ENCODE peak calls at places on chromosomes 16 and 17, in eight cellular contexts. L, F, Y, O, D, J, N and A are unnamed samples.

GRCh38 chr17:6948976-6949375 is 46.9 kb upstream of the ALOX12 start:
- DNase-seq in O (no peak), L (no peak), Y (no peak), N (no peak), D (no peak), J (no peak), F (no peak), A (no peak)

GRCh38 chr16:87582221-87582965 is 19.9 kb upstream of the JPH3 start:
- DNase-seq in O (peak), L (no peak), F (peak), D (no peak), Y (peak), N (peak), J (peak), A (peak)

GRCh38 chr16:4538386-4539235 is at the start of gene CDIP1:
- DNase-seq in L (peak), D (peak), F (peak), Y (peak), O (peak), N (peak), J (peak), A (peak)

GRCh38 chr16:23362460-23363317 is 60.6 kb downstream of the SCNN1B start:
- DNase-seq in D (no peak), N (no peak), J (peak), L (no peak), F (no peak), Y (no peak), O (no peak), A (peak)

GRCh38 chr17:48003686-48004120 is 32.8 kb downstream of the CDK5RAP3 start:
- DNase-seq in Y (no peak), L (no peak), J (no peak), D (no peak), F (no peak), O (no peak), N (no peak), A (peak)

GRCh38 chr16:55555436-55555835 is 11.0 kb upstream of the CAPNS2 start:
- DNase-seq in D (no peak), F (peak), O (no peak), L (no peak), Y (no peak), N (peak), J (no peak), A (no peak)

GRCh38 chr16:27973678-27974077 is 89.8 kb downstream of the GSG1L start:
- DNase-seq in J (no peak), N (no peak), O (no peak), F (no peak), L (no peak), D (no peak), Y (no peak), A (peak)

GRCh38 chr16:12398736-12399047 is 405.0 kb downstream of the CPPED1 start:
- DNase-seq in J (no peak), D (no peak), N (no peak), Y (no peak), F (no peak), O (no peak), L (no peak), A (no peak)

GRCh38 chr17:27892866-27893769 is at the start of gene LYRM9:
- DNase-seq in Y (peak), N (peak), F (peak), J (peak), D (peak), L (peak), O (peak), A (peak)

GRCh38 chr16:1612320-1613111 is at the start of gene CRAMP1:
- DNase-seq in N (no peak), Y (peak), J (peak), D (no peak), O (no peak), F (peak), L (peak), A (no peak)

GRCh38 chr16:30902070-30902972 is 5.9 kb downstream of the CTF1 start:
- DNase-seq in J (peak), L (peak), D (no peak), F (peak), O (peak), Y (peak), N (peak), A (peak)

GRCh38 chr16:85983606-85984005 is 84.6 kb downstream of the IRF8 start:
- DNase-seq in F (no peak), O (no peak), J (no peak), D (no peak), Y (no peak), N (no peak), L (no peak), A (peak)

GRCh38 chr17:48610282-48611211 is at the start of gene HOXB7:
- DNase-seq in L (no peak), F (no peak), Y (no peak), N (peak), J (peak), D (no peak), O (peak), A (peak)

GRCh38 chr16:4317471-4318170 is 1.8 kb downstream of the GLIS2 start:
- DNase-seq in D (no peak), J (peak), O (peak), F (peak), N (no peak), Y (no peak), L (no peak), A (no peak)

GRCh38 chr16:12079411-12079965 is 103.0 kb downstream of the SNX29 start:
- DNase-seq in Y (no peak), L (no peak), D (no peak), O (no peak), N (no peak), F (no peak), J (no peak), A (peak)

GRCh38 chr16:15403392-15403995 is 7.9 kb downstream of the MPV17L start:
- DNase-seq in L (no peak), N (no peak), O (no peak), F (peak), Y (no peak), J (no peak), D (no peak), A (no peak)

GRCh38 chr16:8962393-8963009 is 1.2 kb downstream of the USP7 start:
- DNase-seq in J (no peak), F (no peak), O (no peak), Y (no peak), L (peak), D (peak), N (no peak), A (no peak)

GRCh38 chr17:57708401-57708800 is 36.7 kb downstream of the CCDC182 start:
- DNase-seq in J (no peak), F (no peak), N (no peak), O (no peak), Y (peak), D (no peak), L (no peak), A (no peak)

GRCh38 chr16:2460916-2461315 is 1.0 kb downstream of the TEDC2 start:
- DNase-seq in Y (no peak), D (no peak), N (no peak), F (no peak), J (no peak), L (no peak), O (no peak), A (no peak)

GRCh38 chr16:3256876-3257465 is 538 bp upstream of the MEFV start:
- DNase-seq in N (peak), Y (no peak), D (no peak), J (no peak), F (peak), O (no peak), L (no peak), A (peak)

GRCh38 chr17:82175166-82175565 is 37.5 kb downstream of the CCDC57 start:
- DNase-seq in J (no peak), L (no peak), Y (no peak), O (no peak), N (no peak), F (no peak), D (no peak), A (no peak)

GRCh38 chr17:43694081-43694870 is 32.6 kb upstream of the MEOX1 start:
- DNase-seq in N (peak), Y (peak), L (peak), D (peak), O (peak), F (peak), J (peak), A (no peak)

GRCh38 chr17:41308918-41309359 is at the start of gene KRTAP16-1:
- DNase-seq in Y (no peak), F (no peak), L (peak), J (no peak), D (peak), N (no peak), O (no peak), A (no peak)

GRCh38 chr17:50604470-50604869 is 30.2 kb upstream of the ABCC3 start:
- DNase-seq in O (peak), Y (no peak), N (no peak), L (no peak), D (no peak), F (peak), J (peak), A (peak)

GRCh38 chr17:7045492-7046126 is 1.7 kb upstream of the SLC16A11 start:
- DNase-seq in J (peak), O (peak), F (peak), N (no peak), Y (no peak), D (no peak), L (peak), A (no peak)

GRCh38 chr16:3879258-3879886 is 1.1 kb downstream of the CREBBP start:
- DNase-seq in D (no peak), N (no peak), J (peak), Y (no peak), L (peak), F (no peak), O (no peak), A (peak)

GRCh38 chr17:47225911-47226688 is 17.0 kb downstream of the MYL4 start:
- DNase-seq in Y (no peak), O (peak), F (peak), D (no peak), N (no peak), L (no peak), J (no peak), A (no peak)

GRCh38 chr16:66050991-66051390 is 315.5 kb upstream of the CDH5 start:
- DNase-seq in Y (no peak), J (no peak), O (no peak), L (no peak), F (no peak), D (no peak), N (no peak), A (no peak)

GRCh38 chr17:10048951-10049350 is 143.9 kb upstream of the RCVRN start:
- DNase-seq in F (no peak), L (no peak), D (no peak), N (no peak), Y (no peak), O (no peak), J (no peak), A (peak)

GRCh38 chr17:41338961-41339485 is 11.6 kb downstream of the KRT33A start:
- DNase-seq in Y (no peak), J (no peak), F (peak), D (no peak), O (peak), L (peak), N (no peak), A (no peak)